ENCODE peak calls at places on chromosomes 1 and 21, in six cellular contexts. Y is tibial artery, L is stomach, S is brain microvascular endothelial cell, A is adrenal gland, M is MM.1S. V is an unnamed sample.

GRCh38 chr1:168755800-168756418 is 26.9 kb upstream of the DPT start:
- DNase-seq in L (no peak), S (no peak), A (no peak), M (no peak), Y (no peak), V (no peak)

GRCh38 chr1:170309389-170310013 is 163.7 kb downstream of the NTMT2 start:
- DNase-seq in L (no peak), S (peak), M (no peak), A (no peak), Y (no peak), V (no peak)

GRCh38 chr1:117060441-117061317 is 553 bp downstream of the TTF2 start:
- DNase-seq in A (peak), S (peak), Y (no peak), M (peak), L (no peak), V (peak)

GRCh38 chr1:162366671-162367070 is 10.0 kb downstream of the SPATA46 start:
- DNase-seq in L (no peak), A (no peak), M (no peak), Y (no peak), S (no peak), V (peak)

GRCh38 chr1:91124989-91125417 is 103.2 kb upstream of the ZNF644 start:
- DNase-seq in M (peak), L (no peak), S (no peak), Y (no peak), A (peak), V (no peak)

GRCh38 chr1:64043976-64044375 is 159.4 kb upstream of the UBE2U start:
- DNase-seq in Y (peak), A (no peak), L (no peak), S (peak), M (no peak), V (peak)

GRCh38 chr1:202063093-202063492 is 52.7 kb downstream of the ELF3 start:
- DNase-seq in S (peak), M (no peak), A (no peak), L (no peak), Y (no peak), V (no peak)

GRCh38 chr1:180167721-180168467 is 13.2 kb downstream of the QSOX1 start:
- DNase-seq in S (no peak), M (no peak), Y (peak), A (peak), L (peak), V (peak)

GRCh38 chr1:234863596-234863995 is 253.6 kb upstream of the IRF2BP2 start:
- DNase-seq in L (no peak), M (no peak), A (peak), S (peak), Y (no peak), V (peak)

GRCh38 chr1:81550753-81551152 is 250.0 kb upstream of the ADGRL2 start:
- DNase-seq in Y (no peak), A (no peak), M (no peak), S (no peak), L (no peak), V (peak)

GRCh38 chr1:171313835-171314320 is at the start of gene FMO4:
- DNase-seq in A (peak), S (peak), M (peak), L (peak), Y (peak), V (peak)

DNA sequence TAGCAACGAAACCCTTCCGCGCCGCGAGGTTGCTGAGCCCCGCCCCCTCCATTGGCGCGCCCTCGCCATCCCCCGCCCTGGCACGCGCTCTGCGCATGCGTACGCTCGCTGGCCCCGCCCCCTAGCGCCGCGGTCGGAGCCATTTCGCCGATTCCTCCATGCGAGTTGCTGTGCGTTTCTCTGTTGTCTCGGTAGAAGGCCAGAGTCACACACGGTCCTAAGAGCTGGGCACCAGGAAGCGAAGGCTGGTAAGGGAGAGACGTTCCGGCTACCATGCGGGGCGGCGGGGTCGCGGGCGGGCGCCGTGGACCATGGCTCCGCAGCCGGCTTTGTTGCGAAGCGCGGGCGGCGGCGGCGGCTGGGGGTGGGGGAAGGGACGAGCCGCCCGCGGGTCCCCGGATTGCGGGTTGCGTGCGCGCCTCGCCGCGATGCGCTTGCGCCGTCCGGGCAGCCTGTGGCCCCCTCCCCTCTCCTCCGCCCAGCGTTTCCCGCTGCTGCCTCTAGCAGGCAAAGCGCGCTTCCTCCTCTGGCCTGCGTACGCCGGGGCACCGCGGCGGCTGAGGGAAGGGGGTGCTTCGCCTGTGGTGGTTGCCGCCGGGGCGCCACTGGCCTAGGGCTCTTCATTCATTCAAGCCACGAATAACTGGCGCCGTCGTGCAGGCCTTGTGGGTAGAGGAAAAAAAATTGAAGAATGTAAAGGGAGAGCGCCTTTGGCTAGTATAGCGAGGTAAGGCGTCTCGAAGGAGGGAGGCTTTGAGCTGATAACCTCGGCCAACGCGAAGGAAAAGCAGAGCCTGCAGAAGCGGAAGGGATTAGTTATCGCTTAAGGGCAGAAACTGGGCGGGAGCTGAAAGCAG is at the start of gene DHX9:
- DNase-seq in M (peak), S (peak), A (peak), L (peak), Y (peak), V (peak)
- TF ChIP-seq CTCF in M (peak), S (peak), A (no peak), L (no peak), Y (no peak), V (peak)

DNA sequence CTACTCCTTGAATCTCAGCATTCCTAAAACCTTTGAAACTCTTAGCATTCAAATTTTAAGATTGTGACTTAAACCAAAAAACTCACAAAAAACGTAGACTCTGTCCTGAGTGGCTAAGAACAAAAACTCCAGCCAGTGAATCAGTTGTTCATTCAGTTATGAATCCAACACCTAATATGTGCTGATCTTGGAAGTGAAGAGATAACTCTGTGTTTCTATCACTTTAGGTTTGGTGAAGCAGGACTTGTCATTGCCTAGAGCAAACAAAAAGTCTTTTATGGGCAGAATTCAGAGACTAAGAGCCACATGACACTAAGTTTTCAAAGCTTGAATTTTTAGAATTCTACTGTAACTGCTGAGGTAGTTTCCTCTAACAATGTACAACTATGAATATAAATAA is 10.4 kb upstream of the GPR137B start:
- DNase-seq in S (no peak), M (no peak), L (no peak), A (no peak), Y (no peak), V (no peak)
- H3K27ac ChIP-seq in S (no peak), M (no peak), L (no peak), A (no peak), Y (no peak), V (no peak)

GRCh38 chr1:239308701-239309333 is 77.6 kb upstream of the CHRM3 start:
- DNase-seq in S (peak), L (peak), A (peak), M (peak), Y (no peak), V (peak)
- TF ChIP-seq CTCF in S (peak), L (peak), A (peak), M (peak), Y (no peak), V (peak)

DNA sequence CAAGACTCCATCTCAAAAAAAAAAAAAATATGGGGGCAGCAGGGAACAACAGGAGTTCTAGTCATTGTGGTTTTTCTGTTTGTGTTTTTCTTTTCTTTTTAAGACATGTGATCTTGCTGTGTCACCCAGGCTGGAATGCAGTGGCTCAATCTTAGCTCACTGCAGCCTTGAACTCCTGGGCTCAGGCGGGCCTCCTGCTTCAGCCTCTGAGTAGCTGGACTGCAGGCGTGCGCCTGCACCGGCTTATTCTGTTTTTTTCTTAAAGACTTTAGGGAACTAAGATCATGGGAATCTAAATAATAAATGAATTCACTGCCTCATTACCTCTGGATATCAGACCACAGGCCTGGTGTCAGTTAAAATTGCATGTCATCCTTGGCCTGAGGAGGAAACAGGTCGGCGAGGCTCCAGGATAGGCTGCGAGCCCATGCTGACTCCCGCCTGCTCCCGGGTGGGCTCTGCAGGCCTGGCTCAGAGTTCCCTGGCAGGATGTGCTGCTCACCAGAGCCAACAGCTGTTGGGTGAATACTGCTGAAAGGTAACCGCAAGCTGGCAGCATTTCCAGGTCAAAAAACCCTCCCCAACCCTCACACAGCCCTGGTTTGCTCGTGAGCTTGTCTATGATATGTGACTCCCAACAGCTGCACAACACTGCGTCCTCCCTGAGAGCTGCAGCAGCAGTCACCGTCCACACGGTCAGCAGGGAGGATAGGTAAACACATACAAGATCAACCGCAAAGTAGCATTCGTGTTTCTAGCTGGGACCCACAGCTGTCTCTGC is 58.1 kb downstream of the SCCPDH start:
- DNase-seq in M (no peak), S (peak), A (peak), Y (peak), L (no peak), V (no peak)
- H3K27ac ChIP-seq in M (no peak), S (peak), A (no peak), Y (no peak), L (no peak), V (no peak)

GRCh38 chr21:44846201-44846484 is 27.3 kb downstream of the PTTG1IP start:
- DNase-seq in A (no peak), S (no peak), L (no peak), M (peak), Y (no peak), V (no peak)
- TF ChIP-seq CTCF in A (peak), S (no peak), L (no peak), M (no peak), Y (no peak), V (no peak)

GRCh38 chr1:218299416-218299815 is 14.3 kb downstream of the RRP15 start:
- DNase-seq in A (no peak), S (peak), L (no peak), M (peak), Y (no peak), V (peak)

GRCh38 chr1:218294531-218294930 is 9.4 kb downstream of the RRP15 start:
- DNase-seq in Y (no peak), S (no peak), M (no peak), A (no peak), L (no peak), V (no peak)

GRCh38 chr1:218298398-218298797 is 13.3 kb downstream of the RRP15 start:
- DNase-seq in A (no peak), S (no peak), M (no peak), L (no peak), Y (no peak), V (no peak)

GRCh38 chr1:218301217-218301616 is 16.1 kb downstream of the RRP15 start:
- DNase-seq in M (no peak), L (no peak), S (no peak), Y (no peak), A (no peak), V (no peak)

DNA sequence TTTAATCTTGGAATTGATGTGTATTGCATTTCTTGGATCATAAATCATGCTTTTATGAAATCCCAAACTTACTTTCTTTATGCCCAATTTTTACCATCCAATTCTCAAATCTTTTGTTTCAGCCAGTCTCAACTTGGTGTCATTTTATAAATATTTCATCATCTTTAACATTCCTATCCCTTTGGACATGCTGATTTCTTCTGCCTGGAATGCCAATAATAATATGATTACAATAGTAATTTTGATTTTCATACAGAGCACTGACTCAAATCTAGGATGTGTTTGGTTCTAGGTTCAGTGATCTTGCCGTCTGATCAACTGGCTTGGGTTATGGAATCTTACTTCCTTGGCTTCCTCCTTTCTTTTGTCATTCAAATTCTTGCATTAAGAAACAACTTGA is 12.8 kb downstream of the RRP15 start:
- DNase-seq in S (no peak), M (no peak), L (no peak), Y (no peak), A (no peak), V (no peak)
- H3K27ac ChIP-seq in S (no peak), M (no peak), L (no peak), Y (no peak), A (no peak), V (no peak)

GRCh38 chr21:36854391-36854790 is 112.1 kb downstream of the HLCS start:
- DNase-seq in L (no peak), S (peak), Y (no peak), M (peak), A (peak), V (no peak)
- TF ChIP-seq CTCF in L (peak), S (peak), Y (peak), M (peak), A (peak), V (peak)

GRCh38 chr1:27668808-27669723 is 2.9 kb downstream of the IFI6 start:
- DNase-seq in M (peak), L (peak), A (peak), Y (peak), S (peak), V (peak)
- H3K27ac ChIP-seq in M (no peak), L (no peak), A (no peak), Y (peak), S (no peak), V (no peak)